ENCODE peak calls at places on chromosome 11, in eight cellular contexts. One of them, this sample, is unnamed.
A peak's percentile ranks its signal among the peaks of the same experiment; 100 is the strongest.

GRCh38 chr11:103898065-103898464 is 138.4 kb upstream of the DDI1 start:
- DNase-seq in fibroblast of lung: no peak
- DNase-seq in PC-3: no peak
- DNase-seq in aorta: no peak
- DNase-seq in cardiac muscle cell: no peak
- DNase-seq in Peyer's patch: no peak
- DNase-seq in thoracic aorta: no peak
- DNase-seq in ovary: no peak
- DNase-seq in this sample: no peak

GRCh38 chr11:2780850-2781412 is 81.1 kb upstream of the KCNQ1OT1 start:
- DNase-seq in fibroblast of lung: no peak
- DNase-seq in PC-3: no peak
- DNase-seq in aorta: no peak
- DNase-seq in cardiac muscle cell: no peak
- DNase-seq in Peyer's patch: peak; percentile 30
- DNase-seq in thoracic aorta: no peak
- DNase-seq in ovary: no peak
- DNase-seq in this sample: no peak

GRCh38 chr11:122102426-122102825 is 13.6 kb downstream of the BLID start:
- DNase-seq in fibroblast of lung: no peak
- DNase-seq in PC-3: no peak
- DNase-seq in aorta: no peak
- DNase-seq in cardiac muscle cell: no peak
- DNase-seq in Peyer's patch: no peak
- DNase-seq in thoracic aorta: no peak
- DNase-seq in ovary: no peak
- DNase-seq in this sample: no peak

GRCh38 chr11:11391796-11392195 is 38.7 kb upstream of the CSNK2A3 start:
- DNase-seq in fibroblast of lung: peak; percentile 92
- DNase-seq in PC-3: peak; percentile 88
- DNase-seq in aorta: peak; percentile 66
- DNase-seq in cardiac muscle cell: no peak
- DNase-seq in Peyer's patch: peak; percentile 60
- DNase-seq in thoracic aorta: peak; percentile 45
- DNase-seq in ovary: no peak
- DNase-seq in this sample: no peak

GRCh38 chr11:1565904-1566247 is 6.2 kb downstream of the DUSP8 start:
- DNase-seq in fibroblast of lung: no peak
- DNase-seq in PC-3: no peak
- DNase-seq in aorta: no peak
- DNase-seq in cardiac muscle cell: no peak
- DNase-seq in Peyer's patch: no peak
- DNase-seq in thoracic aorta: no peak
- DNase-seq in ovary: no peak
- DNase-seq in this sample: no peak

GRCh38 chr11:34960277-34960676 is 43.9 kb downstream of the PDHX start:
- DNase-seq in fibroblast of lung: no peak
- DNase-seq in PC-3: no peak
- DNase-seq in aorta: no peak
- DNase-seq in cardiac muscle cell: no peak
- DNase-seq in Peyer's patch: no peak
- DNase-seq in thoracic aorta: no peak
- DNase-seq in ovary: no peak
- DNase-seq in this sample: peak; percentile 53

GRCh38 chr11:69466039-69466438 is 15.4 kb upstream of the LINC01488 start:
- DNase-seq in fibroblast of lung: no peak
- DNase-seq in PC-3: no peak
- DNase-seq in aorta: peak; percentile 9
- DNase-seq in cardiac muscle cell: no peak
- DNase-seq in Peyer's patch: no peak
- DNase-seq in thoracic aorta: no peak
- DNase-seq in ovary: no peak
- DNase-seq in this sample: no peak

GRCh38 chr11:132448334-132448995 is 1078.0 kb downstream of the NTM start:
- DNase-seq in fibroblast of lung: peak; percentile 3
- DNase-seq in PC-3: no peak
- DNase-seq in aorta: no peak
- DNase-seq in cardiac muscle cell: no peak
- DNase-seq in Peyer's patch: no peak
- DNase-seq in thoracic aorta: no peak
- DNase-seq in ovary: no peak
- DNase-seq in this sample: no peak

GRCh38 chr11:10744206-10744605 is 6.8 kb upstream of the CTR9 start:
- DNase-seq in fibroblast of lung: no peak
- DNase-seq in PC-3: no peak
- DNase-seq in aorta: no peak
- DNase-seq in cardiac muscle cell: no peak
- DNase-seq in Peyer's patch: no peak
- DNase-seq in thoracic aorta: no peak
- DNase-seq in ovary: no peak
- DNase-seq in this sample: no peak

GRCh38 chr11:8015753-8016239 is 28.7 kb downstream of the EIF3F start:
- DNase-seq in fibroblast of lung: no peak
- DNase-seq in PC-3: no peak
- DNase-seq in aorta: no peak
- DNase-seq in cardiac muscle cell: no peak
- DNase-seq in Peyer's patch: no peak
- DNase-seq in thoracic aorta: no peak
- DNase-seq in ovary: no peak
- DNase-seq in this sample: no peak

GRCh38 chr11:123060265-123061000 is 1.5 kb downstream of the HSPA8 start:
- DNase-seq in fibroblast of lung: no peak
- DNase-seq in PC-3: no peak
- DNase-seq in aorta: no peak
- DNase-seq in cardiac muscle cell: no peak
- DNase-seq in Peyer's patch: no peak
- DNase-seq in thoracic aorta: no peak
- DNase-seq in ovary: no peak
- DNase-seq in this sample: peak; percentile 40

GRCh38 chr11:43832536-43832935 is 48.1 kb upstream of the ALKBH3 start:
- DNase-seq in fibroblast of lung: no peak
- DNase-seq in PC-3: no peak
- DNase-seq in aorta: no peak
- DNase-seq in cardiac muscle cell: no peak
- DNase-seq in Peyer's patch: no peak
- DNase-seq in thoracic aorta: no peak
- DNase-seq in ovary: no peak
- DNase-seq in this sample: no peak

GRCh38 chr11:61120865-61121831 is 18.9 kb downstream of the CD5 start:
- DNase-seq in fibroblast of lung: peak; percentile 12
- DNase-seq in PC-3: no peak
- DNase-seq in aorta: peak; percentile 44
- DNase-seq in cardiac muscle cell: no peak
- DNase-seq in Peyer's patch: no peak
- DNase-seq in thoracic aorta: no peak
- DNase-seq in ovary: peak; percentile 45
- DNase-seq in this sample: peak; percentile 71

GRCh38 chr11:2702771-2703486 is 3.1 kb upstream of the KCNQ1OT1 start:
- DNase-seq in fibroblast of lung: no peak
- DNase-seq in PC-3: no peak
- DNase-seq in aorta: peak; percentile 23
- DNase-seq in cardiac muscle cell: no peak
- DNase-seq in Peyer's patch: peak; percentile 46
- DNase-seq in thoracic aorta: no peak
- DNase-seq in ovary: peak; percentile 25
- DNase-seq in this sample: no peak

GRCh38 chr11:128701936-128702335 is 8.1 kb downstream of the FLI1 start:
- DNase-seq in fibroblast of lung: no peak
- DNase-seq in PC-3: no peak
- DNase-seq in aorta: no peak
- DNase-seq in cardiac muscle cell: no peak
- DNase-seq in Peyer's patch: no peak
- DNase-seq in thoracic aorta: no peak
- DNase-seq in ovary: no peak
- DNase-seq in this sample: no peak

GRCh38 chr11:78179459-78180071 is 8.9 kb downstream of the KCTD21 start:
- DNase-seq in fibroblast of lung: no peak
- DNase-seq in PC-3: peak; percentile 25
- DNase-seq in aorta: peak; percentile 37
- DNase-seq in cardiac muscle cell: no peak
- DNase-seq in Peyer's patch: no peak
- DNase-seq in thoracic aorta: no peak
- DNase-seq in ovary: no peak
- DNase-seq in this sample: no peak

GRCh38 chr11:43399983-43400630 is 41.4 kb downstream of the TTC17 start:
- DNase-seq in fibroblast of lung: no peak
- DNase-seq in PC-3: no peak
- DNase-seq in aorta: no peak
- DNase-seq in cardiac muscle cell: no peak
- DNase-seq in Peyer's patch: no peak
- DNase-seq in thoracic aorta: no peak
- DNase-seq in ovary: no peak
- DNase-seq in this sample: no peak

GRCh38 chr11:44963071-44963575 is 12.4 kb upstream of the TP53I11 start:
- DNase-seq in fibroblast of lung: no peak
- DNase-seq in PC-3: no peak
- DNase-seq in aorta: no peak
- DNase-seq in cardiac muscle cell: no peak
- DNase-seq in Peyer's patch: no peak
- DNase-seq in thoracic aorta: no peak
- DNase-seq in ovary: no peak
- DNase-seq in this sample: no peak
- H3K27me3 ChIP-seq in fibroblast of lung: peaks cover 3% of the 10 kb centered on the region
- H3K27me3 ChIP-seq in PC-3: no peaks in the 10 kb centered on the region
- H3K27me3 ChIP-seq in aorta: no peaks in the 10 kb centered on the region
- H3K27me3 ChIP-seq in cardiac muscle cell: no peaks in the 10 kb centered on the region
- H3K27me3 ChIP-seq in Peyer's patch: no peaks in the 10 kb centered on the region
- H3K27me3 ChIP-seq in thoracic aorta: no peaks in the 10 kb centered on the region
- H3K27me3 ChIP-seq in ovary: no peaks in the 10 kb centered on the region
- H3K27me3 ChIP-seq in this sample: no peaks in the 10 kb centered on the region

DNA sequence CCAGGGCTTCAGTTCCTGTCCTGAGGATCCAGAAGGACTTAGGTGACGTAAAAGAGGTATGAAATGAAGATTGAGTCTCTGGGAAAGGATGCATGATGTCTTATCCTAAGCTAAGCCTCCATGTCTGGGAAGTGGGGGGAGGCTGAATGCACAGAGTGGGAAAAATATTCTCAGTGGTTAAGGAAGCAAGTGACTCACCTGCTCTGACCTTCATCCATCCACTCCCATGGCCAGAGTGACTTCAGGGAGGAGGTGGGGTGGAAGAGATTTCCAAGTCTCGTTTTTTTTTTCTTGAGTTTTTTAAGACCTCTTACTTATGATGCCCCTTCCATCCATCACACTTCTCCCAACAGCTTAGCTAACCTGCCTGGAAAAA is 32.5 kb upstream of the POLD3 start:
- DNase-seq in fibroblast of lung: no peak
- DNase-seq in PC-3: peak; percentile 38
- DNase-seq in aorta: no peak
- DNase-seq in cardiac muscle cell: no peak
- DNase-seq in Peyer's patch: no peak
- DNase-seq in thoracic aorta: no peak
- DNase-seq in ovary: no peak
- DNase-seq in this sample: no peak
- H3K27me3 ChIP-seq in fibroblast of lung: peaks cover 7% of the 10 kb centered on the region
- H3K27me3 ChIP-seq in PC-3: no peaks in the 10 kb centered on the region
- H3K27me3 ChIP-seq in aorta: no peaks in the 10 kb centered on the region
- H3K27me3 ChIP-seq in cardiac muscle cell: no peaks in the 10 kb centered on the region
- H3K27me3 ChIP-seq in Peyer's patch: no peaks in the 10 kb centered on the region
- H3K27me3 ChIP-seq in thoracic aorta: no peaks in the 10 kb centered on the region
- H3K27me3 ChIP-seq in ovary: no peaks in the 10 kb centered on the region
- H3K27me3 ChIP-seq in this sample: no peaks in the 10 kb centered on the region

GRCh38 chr11:118151421-118151820 is 1.2 kb downstream of the SCN4B start:
- DNase-seq in fibroblast of lung: no peak
- DNase-seq in PC-3: peak; percentile 34
- DNase-seq in aorta: no peak
- DNase-seq in cardiac muscle cell: no peak
- DNase-seq in Peyer's patch: no peak
- DNase-seq in thoracic aorta: no peak
- DNase-seq in ovary: no peak
- DNase-seq in this sample: no peak

GRCh38 chr11:118152552-118153471 is at the start of gene SCN4B:
- DNase-seq in fibroblast of lung: peak; percentile 41
- DNase-seq in PC-3: peak; percentile 62
- DNase-seq in aorta: peak; percentile 72
- DNase-seq in cardiac muscle cell: peak; percentile 87
- DNase-seq in Peyer's patch: peak; percentile 68
- DNase-seq in thoracic aorta: no peak
- DNase-seq in ovary: peak; percentile 50
- DNase-seq in this sample: peak; percentile 80

GRCh38 chr11:118152020-118152551 is 537 bp downstream of the SCN4B start:
- DNase-seq in fibroblast of lung: no peak
- DNase-seq in PC-3: no peak
- DNase-seq in aorta: no peak
- DNase-seq in cardiac muscle cell: no peak
- DNase-seq in Peyer's patch: no peak
- DNase-seq in thoracic aorta: no peak
- DNase-seq in ovary: no peak
- DNase-seq in this sample: no peak

GRCh38 chr11:118153976-118154375 is 1.4 kb upstream of the SCN4B start:
- DNase-seq in fibroblast of lung: no peak
- DNase-seq in PC-3: no peak
- DNase-seq in aorta: no peak
- DNase-seq in cardiac muscle cell: no peak
- DNase-seq in Peyer's patch: no peak
- DNase-seq in thoracic aorta: no peak
- DNase-seq in ovary: no peak
- DNase-seq in this sample: no peak

DNA sequence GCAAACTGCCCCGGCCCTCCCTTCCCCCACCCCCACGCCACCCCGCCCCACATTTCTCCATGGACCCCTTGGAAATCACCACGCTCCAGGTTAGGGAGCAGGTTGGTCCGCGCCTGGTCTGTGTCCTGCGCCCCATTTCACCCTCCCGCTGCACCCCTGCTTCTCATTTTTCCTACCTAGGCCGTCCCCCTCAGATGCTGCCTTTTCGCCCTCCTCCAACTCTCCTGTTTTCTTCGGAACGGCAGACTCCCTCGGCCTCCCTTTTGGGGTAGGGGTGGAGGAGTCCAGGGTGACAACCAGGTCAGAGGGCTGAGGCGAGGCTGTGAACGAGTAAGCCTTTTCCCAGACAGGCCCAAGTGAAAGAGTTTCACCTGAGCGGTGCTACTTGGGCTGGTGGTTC is 893 bp upstream of the SCN4B start:
- DNase-seq in fibroblast of lung: no peak
- DNase-seq in PC-3: no peak
- DNase-seq in aorta: no peak
- DNase-seq in cardiac muscle cell: no peak
- DNase-seq in Peyer's patch: no peak
- DNase-seq in thoracic aorta: no peak
- DNase-seq in ovary: no peak
- DNase-seq in this sample: no peak
- H3K27me3 ChIP-seq in fibroblast of lung: peaks cover 63% of the 10 kb centered on the region
- H3K27me3 ChIP-seq in PC-3: peaks cover 83% of the 10 kb centered on the region
- H3K27me3 ChIP-seq in aorta: peaks cover 2% of the 10 kb centered on the region
- H3K27me3 ChIP-seq in cardiac muscle cell: peaks cover 100% of the 10 kb centered on the region
- H3K27me3 ChIP-seq in Peyer's patch: no peaks in the 10 kb centered on the region
- H3K27me3 ChIP-seq in thoracic aorta: peaks cover 12% of the 10 kb centered on the region
- H3K27me3 ChIP-seq in ovary: no peaks in the 10 kb centered on the region
- H3K27me3 ChIP-seq in this sample: peaks cover 70% of the 10 kb centered on the region

DNA sequence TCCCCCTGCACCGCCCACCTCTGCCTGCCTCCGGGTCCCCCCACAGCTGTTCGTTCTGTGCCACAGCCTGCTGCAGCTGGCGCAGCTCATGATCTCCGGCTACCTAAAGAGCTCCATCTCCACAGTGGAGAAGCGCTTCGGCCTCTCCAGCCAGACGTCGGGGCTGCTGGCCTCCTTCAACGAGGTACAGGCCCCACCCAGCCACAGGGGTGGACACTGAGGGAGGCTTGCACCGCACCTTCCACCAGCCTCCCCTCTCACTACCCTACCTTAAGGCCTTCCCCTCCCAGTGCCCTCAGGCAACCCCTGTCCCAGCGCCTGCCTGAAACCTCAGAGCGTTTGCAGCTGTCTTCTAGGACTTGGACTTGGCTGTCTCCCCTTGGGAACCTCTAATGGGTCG is 13.0 kb downstream of the SLCO2B1 start:
- DNase-seq in fibroblast of lung: no peak
- DNase-seq in PC-3: no peak
- DNase-seq in aorta: peak; percentile 21
- DNase-seq in cardiac muscle cell: no peak
- DNase-seq in Peyer's patch: peak; percentile 48
- DNase-seq in thoracic aorta: no peak
- DNase-seq in ovary: no peak
- DNase-seq in this sample: no peak
- H3K27me3 ChIP-seq in fibroblast of lung: peaks cover 29% of the 10 kb centered on the region
- H3K27me3 ChIP-seq in PC-3: peaks cover 64% of the 10 kb centered on the region
- H3K27me3 ChIP-seq in aorta: no peaks in the 10 kb centered on the region
- H3K27me3 ChIP-seq in cardiac muscle cell: no peaks in the 10 kb centered on the region
- H3K27me3 ChIP-seq in Peyer's patch: no peaks in the 10 kb centered on the region
- H3K27me3 ChIP-seq in thoracic aorta: no peaks in the 10 kb centered on the region
- H3K27me3 ChIP-seq in ovary: no peaks in the 10 kb centered on the region
- H3K27me3 ChIP-seq in this sample: no peaks in the 10 kb centered on the region

This sample was measured in BE2C.